ENCODE peak calls at places on chromosome X, in five cellular contexts. One of them, this sample, is unnamed.

GRCh38 chrX:370244-370962 is 16.3 kb downstream of the PPP2R3B start:
- DNase-seq in GM12878: no peak
- DNase-seq in A549: no peak
- DNase-seq in HepG2: no peak
- DNase-seq in CD8-positive, alpha-beta T cell: no peak
- DNase-seq in this sample: no peak

GRCh38 chrX:21528076-21528475 is 130.1 kb downstream of the KLHL34 start:
- DNase-seq in GM12878: no peak
- DNase-seq in A549: no peak
- DNase-seq in HepG2: no peak
- DNase-seq in CD8-positive, alpha-beta T cell: no peak
- DNase-seq in this sample: no peak

GRCh38 chrX:74421181-74422028 is at the start of gene SLC16A2:
- DNase-seq in GM12878: no peak
- DNase-seq in A549: peak; percentile 80
- DNase-seq in HepG2: no peak
- DNase-seq in CD8-positive, alpha-beta T cell: peak; percentile 58
- DNase-seq in this sample: peak; percentile 32

GRCh38 chrX:10110984-10111363 is 45.8 kb upstream of the CLCN4 start:
- DNase-seq in GM12878: peak; percentile 59
- DNase-seq in A549: no peak
- DNase-seq in HepG2: no peak
- DNase-seq in CD8-positive, alpha-beta T cell: peak; percentile 71
- DNase-seq in this sample: no peak

GRCh38 chrX:129996120-129996519 is 13.7 kb downstream of the BCORL1 start:
- DNase-seq in GM12878: no peak
- DNase-seq in A549: no peak
- DNase-seq in HepG2: no peak
- DNase-seq in CD8-positive, alpha-beta T cell: no peak
- DNase-seq in this sample: no peak

GRCh38 chrX:129998006-129998405 is 15.6 kb downstream of the BCORL1 start:
- DNase-seq in GM12878: no peak
- DNase-seq in A549: no peak
- DNase-seq in HepG2: no peak
- DNase-seq in CD8-positive, alpha-beta T cell: no peak
- DNase-seq in this sample: no peak

GRCh38 chrX:108736509-108737479 is at the start of gene IRS4:
- DNase-seq in GM12878: no peak
- DNase-seq in A549: peak; percentile 28
- DNase-seq in HepG2: peak; percentile 32
- DNase-seq in CD8-positive, alpha-beta T cell: no peak
- DNase-seq in this sample: no peak

GRCh38 chrX:48278958-48279357 is 23.8 kb downstream of the SSX1 start:
- DNase-seq in GM12878: no peak
- DNase-seq in A549: peak; percentile 30
- DNase-seq in HepG2: peak; percentile 0
- DNase-seq in CD8-positive, alpha-beta T cell: no peak
- DNase-seq in this sample: peak; percentile 2

GRCh38 chrX:39869846-39870601 is 227.7 kb downstream of the BCOR start:
- DNase-seq in GM12878: no peak
- DNase-seq in A549: peak; percentile 35
- DNase-seq in HepG2: no peak
- DNase-seq in CD8-positive, alpha-beta T cell: peak; percentile 81
- DNase-seq in this sample: no peak

GRCh38 chrX:8783100-8784098 is 17.8 kb downstream of the FAM9A start:
- DNase-seq in GM12878: no peak
- DNase-seq in A549: peak; percentile 55
- DNase-seq in HepG2: peak; percentile 6
- DNase-seq in CD8-positive, alpha-beta T cell: peak; percentile 52
- DNase-seq in this sample: peak; percentile 2

GRCh38 chrX:151176351-151176750 is at the start of gene GPR50:
- DNase-seq in GM12878: no peak
- DNase-seq in A549: no peak
- DNase-seq in HepG2: no peak
- DNase-seq in CD8-positive, alpha-beta T cell: no peak
- DNase-seq in this sample: no peak

GRCh38 chrX:151178746-151179145 is 2.4 kb downstream of the GPR50 start:
- DNase-seq in GM12878: no peak
- DNase-seq in A549: no peak
- DNase-seq in HepG2: no peak
- DNase-seq in CD8-positive, alpha-beta T cell: no peak
- DNase-seq in this sample: no peak

GRCh38 chrX:151177141-151178027 is 1.0 kb downstream of the GPR50 start:
- DNase-seq in GM12878: no peak
- DNase-seq in A549: no peak
- DNase-seq in HepG2: no peak
- DNase-seq in CD8-positive, alpha-beta T cell: no peak
- DNase-seq in this sample: no peak

GRCh38 chrX:151175283-151176062 is 911 bp upstream of the GPR50 start:
- DNase-seq in GM12878: no peak
- DNase-seq in A549: no peak
- DNase-seq in HepG2: no peak
- DNase-seq in CD8-positive, alpha-beta T cell: no peak
- DNase-seq in this sample: no peak

DNA sequence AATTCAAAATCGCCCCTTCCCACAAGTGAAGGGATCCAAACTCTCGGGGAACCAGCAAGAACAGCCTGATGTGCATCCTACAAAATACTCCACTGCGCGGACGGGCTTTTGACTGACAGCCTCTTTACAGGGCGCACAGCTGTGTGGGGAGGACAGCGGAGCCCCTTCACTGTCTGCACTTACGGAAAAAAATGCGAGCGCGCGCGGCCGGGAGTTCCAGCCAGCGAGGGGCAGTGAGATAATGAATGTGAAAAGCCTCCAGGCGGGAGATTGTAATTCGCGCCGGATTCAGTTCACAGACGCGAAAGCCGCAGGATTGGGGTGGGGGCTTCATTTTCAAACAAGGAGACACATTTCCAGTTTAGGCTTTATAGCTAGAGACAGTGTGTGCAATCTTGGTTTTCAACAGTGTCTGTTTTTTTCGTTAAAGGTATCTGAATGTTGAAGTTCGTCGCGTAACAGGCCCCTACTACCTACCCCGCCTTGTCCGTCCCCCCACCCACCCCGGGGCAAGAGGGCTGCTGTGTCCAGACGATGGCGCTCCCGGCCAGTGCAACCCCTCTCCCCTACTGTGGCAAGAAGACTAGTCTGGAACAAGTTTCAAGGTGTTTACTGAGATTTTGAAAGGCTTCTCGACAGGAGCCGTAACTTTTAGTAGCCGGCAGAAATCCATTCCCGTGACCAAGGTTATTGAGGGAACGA is 1.7 kb upstream of the GPR50 start:
- DNase-seq in GM12878: no peak
- DNase-seq in A549: no peak
- DNase-seq in HepG2: no peak
- DNase-seq in CD8-positive, alpha-beta T cell: no peak
- DNase-seq in this sample: no peak
- H3K4me3 ChIP-seq in GM12878: no peak overlapping the region
- H3K4me3 ChIP-seq in A549: no peak overlapping the region
- H3K4me3 ChIP-seq in HepG2: no peak overlapping the region
- H3K4me3 ChIP-seq in CD8-positive, alpha-beta T cell: no peak overlapping the region
- H3K4me3 ChIP-seq in this sample: no peak overlapping the region

GRCh38 chrX:70426286-70427278 is 3.5 kb downstream of the GDPD2 start:
- DNase-seq in GM12878: no peak
- DNase-seq in A549: no peak
- DNase-seq in HepG2: no peak
- DNase-seq in CD8-positive, alpha-beta T cell: no peak
- DNase-seq in this sample: no peak

GRCh38 chrX:70423937-70424336 is 823 bp downstream of the GDPD2 start:
- DNase-seq in GM12878: no peak
- DNase-seq in A549: no peak
- DNase-seq in HepG2: no peak
- DNase-seq in CD8-positive, alpha-beta T cell: no peak
- DNase-seq in this sample: peak; percentile 45

GRCh38 chrX:70422886-70423336 is at the start of gene GDPD2:
- DNase-seq in GM12878: no peak
- DNase-seq in A549: peak; percentile 40
- DNase-seq in HepG2: peak; percentile 50
- DNase-seq in CD8-positive, alpha-beta T cell: no peak
- DNase-seq in this sample: peak; percentile 53

GRCh38 chrX:70427360-70427759 is 4.2 kb downstream of the GDPD2 start:
- DNase-seq in GM12878: no peak
- DNase-seq in A549: no peak
- DNase-seq in HepG2: no peak
- DNase-seq in CD8-positive, alpha-beta T cell: no peak
- DNase-seq in this sample: no peak

GRCh38 chrX:70424801-70425200 is 1.7 kb downstream of the GDPD2 start:
- DNase-seq in GM12878: no peak
- DNase-seq in A549: no peak
- DNase-seq in HepG2: no peak
- DNase-seq in CD8-positive, alpha-beta T cell: no peak
- DNase-seq in this sample: no peak
- H3K4me1 ChIP-seq in GM12878: no peaks in the 10 kb centered on the region
- H3K4me1 ChIP-seq in A549: no peaks in the 10 kb centered on the region
- H3K4me1 ChIP-seq in HepG2: peaks cover 18% of the 10 kb centered on the region
- H3K4me1 ChIP-seq in CD8-positive, alpha-beta T cell: no peaks in the 10 kb centered on the region
- H3K4me1 ChIP-seq in this sample: peaks cover 22% of the 10 kb centered on the region

DNA sequence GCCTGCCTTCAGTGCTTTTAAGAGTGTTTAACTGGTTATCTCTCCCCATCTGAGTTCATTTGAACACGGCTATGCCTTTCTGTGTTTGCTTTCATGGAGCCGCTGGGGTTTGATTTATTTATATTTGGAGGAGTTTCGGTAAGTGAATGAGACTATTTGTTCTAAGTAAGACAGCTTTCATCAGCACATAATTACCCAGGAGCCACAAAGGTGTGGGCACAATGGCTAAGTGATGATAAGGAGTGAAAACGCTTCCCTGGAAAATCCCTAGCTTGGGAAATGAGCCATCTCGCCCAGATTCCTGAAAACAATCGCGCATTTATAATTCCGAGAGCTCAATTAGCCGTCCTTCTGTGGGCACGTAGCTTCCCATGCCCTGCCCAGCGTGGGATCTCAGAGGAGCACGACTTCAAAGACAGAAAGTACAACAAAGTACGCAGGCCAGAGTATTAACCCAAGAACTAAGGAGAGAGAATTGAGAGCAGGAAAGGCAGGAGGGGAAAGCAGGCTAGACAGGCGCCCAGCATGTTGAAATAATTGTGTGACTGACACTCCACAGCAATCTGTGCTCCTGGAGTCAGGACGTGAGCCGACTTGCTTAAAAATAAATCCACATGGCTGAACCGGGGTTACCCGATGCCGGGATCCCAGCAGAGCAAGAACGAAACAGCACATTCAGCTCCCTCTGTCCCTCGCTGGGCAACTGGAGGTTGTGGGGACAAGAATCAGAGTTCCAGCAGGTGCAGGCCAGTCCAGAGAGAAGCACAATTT is 99.0 kb downstream of the DHRSX start:
- DNase-seq in GM12878: no peak
- DNase-seq in A549: no peak
- DNase-seq in HepG2: peak; percentile 94
- DNase-seq in CD8-positive, alpha-beta T cell: no peak
- DNase-seq in this sample: no peak
- H3K4me3 ChIP-seq in GM12878: no peak overlapping the region
- H3K4me3 ChIP-seq in A549: no peak overlapping the region
- H3K4me3 ChIP-seq in HepG2: peak overlapping the region; percentile 57
- H3K4me3 ChIP-seq in CD8-positive, alpha-beta T cell: no peak overlapping the region
- H3K4me3 ChIP-seq in this sample: no peak overlapping the region

DNA sequence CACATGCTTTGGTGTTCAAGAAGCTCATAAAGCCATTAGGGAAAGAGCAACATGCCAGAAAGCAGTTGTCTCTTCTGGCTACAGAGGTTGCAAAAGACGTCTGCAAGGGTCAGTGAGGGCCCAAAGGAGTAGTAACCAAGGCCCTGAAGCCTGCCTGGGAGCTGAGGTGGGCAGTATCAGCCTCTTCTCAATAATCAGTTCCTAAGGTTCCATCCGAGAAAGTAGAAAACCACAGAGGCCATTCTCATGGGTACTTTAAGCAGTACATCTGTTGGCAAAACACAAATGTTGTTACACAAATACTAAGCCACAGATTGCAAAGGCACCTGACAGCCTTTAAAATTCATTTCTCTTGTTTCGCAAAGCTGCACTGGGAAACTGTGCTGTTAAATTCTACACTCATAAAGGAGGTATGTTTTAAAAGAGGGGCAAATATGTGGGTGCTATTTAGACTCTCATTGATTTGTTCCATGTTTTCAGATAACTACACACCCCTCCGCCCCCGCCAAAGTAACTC is 37.7 kb downstream of the MECP2 start:
- DNase-seq in GM12878: no peak
- DNase-seq in A549: no peak
- DNase-seq in HepG2: no peak
- DNase-seq in CD8-positive, alpha-beta T cell: no peak
- DNase-seq in this sample: no peak
- H3K4me1 ChIP-seq in GM12878: no peaks in the 10 kb centered on the region
- H3K4me1 ChIP-seq in A549: peaks cover 16% of the 10 kb centered on the region
- H3K4me1 ChIP-seq in HepG2: peaks cover 33% of the 10 kb centered on the region
- H3K4me1 ChIP-seq in CD8-positive, alpha-beta T cell: peaks cover 53% of the 10 kb centered on the region
- H3K4me1 ChIP-seq in this sample: peaks cover 3% of the 10 kb centered on the region

GRCh38 chrX:118976599-118977340 is 2.4 kb downstream of the LONRF3 start:
- DNase-seq in GM12878: no peak
- DNase-seq in A549: peak; percentile 61
- DNase-seq in HepG2: no peak
- DNase-seq in CD8-positive, alpha-beta T cell: peak; percentile 55
- DNase-seq in this sample: no peak
- H3K4me3 ChIP-seq in GM12878: no peak overlapping the region
- H3K4me3 ChIP-seq in A549: peak overlapping the region; percentile 76
- H3K4me3 ChIP-seq in HepG2: peak overlapping the region; percentile 69
- H3K4me3 ChIP-seq in CD8-positive, alpha-beta T cell: peak overlapping the region; percentile 16
- H3K4me3 ChIP-seq in this sample: no peak overlapping the region

This sample was measured in Caco-2.